ENCODE peak calls at places on chromosomes 13 and 19, in eight cellular contexts. One of them, this sample, is unnamed.

GRCh38 chr19:40768936-40769335 is 6.4 kb upstream of the MIA start:
- DNase-seq in mesendoderm: no peak
- DNase-seq in aorta: no peak
- DNase-seq in cardiac muscle cell: no peak
- DNase-seq in thoracic aorta: no peak
- DNase-seq in left ventricle myocardium inferior: no peak
- DNase-seq in psoas muscle: no peak
- DNase-seq in PC-9: no peak
- DNase-seq in this sample: no peak

GRCh38 chr13:51861728-51862300 is at the start of gene CCDC70:
- DNase-seq in mesendoderm: no peak
- DNase-seq in aorta: no peak
- DNase-seq in psoas muscle: no peak
- DNase-seq in thoracic aorta: no peak
- DNase-seq in left ventricle myocardium inferior: no peak
- DNase-seq in PC-9: no peak
- DNase-seq in cardiac muscle cell: peak; percentile 18
- DNase-seq in this sample: no peak

GRCh38 chr19:6739884-6740588 is 556 bp downstream of the TRIP10 start:
- DNase-seq in aorta: no peak
- DNase-seq in cardiac muscle cell: no peak
- DNase-seq in thoracic aorta: no peak
- DNase-seq in left ventricle myocardium inferior: peak; percentile 57
- DNase-seq in PC-9: no peak
- DNase-seq in psoas muscle: peak; percentile 91
- DNase-seq in mesendoderm: peak; percentile 64
- DNase-seq in this sample: peak; percentile 81

GRCh38 chr19:17766543-17767131 is 15.4 kb downstream of the FCHO1 start:
- DNase-seq in psoas muscle: peak; percentile 84
- DNase-seq in cardiac muscle cell: peak; percentile 92
- DNase-seq in aorta: peak; percentile 93
- DNase-seq in mesendoderm: peak; percentile 91
- DNase-seq in left ventricle myocardium inferior: peak; percentile 76
- DNase-seq in PC-9: peak; percentile 86
- DNase-seq in thoracic aorta: no peak
- DNase-seq in this sample: peak; percentile 81

GRCh38 chr13:67008075-67008668 is 222.0 kb downstream of the PCDH9 start:
- DNase-seq in aorta: no peak
- DNase-seq in cardiac muscle cell: no peak
- DNase-seq in PC-9: no peak
- DNase-seq in thoracic aorta: no peak
- DNase-seq in psoas muscle: no peak
- DNase-seq in mesendoderm: no peak
- DNase-seq in left ventricle myocardium inferior: no peak
- DNase-seq in this sample: no peak

GRCh38 chr13:52955505-52955904 is 73.1 kb upstream of the OLFM4 start:
- DNase-seq in left ventricle myocardium inferior: no peak
- DNase-seq in PC-9: no peak
- DNase-seq in psoas muscle: peak; percentile 64
- DNase-seq in cardiac muscle cell: no peak
- DNase-seq in aorta: no peak
- DNase-seq in mesendoderm: peak; percentile 73
- DNase-seq in thoracic aorta: no peak
- DNase-seq in this sample: no peak

GRCh38 chr19:29625316-29625715 is 19.2 kb downstream of the POP4 start:
- DNase-seq in PC-9: no peak
- DNase-seq in thoracic aorta: no peak
- DNase-seq in cardiac muscle cell: no peak
- DNase-seq in mesendoderm: no peak
- DNase-seq in aorta: no peak
- DNase-seq in psoas muscle: no peak
- DNase-seq in left ventricle myocardium inferior: no peak
- DNase-seq in this sample: peak; percentile 13

GRCh38 chr13:44857061-44857460 is 132.2 kb downstream of the NUFIP1 start:
- DNase-seq in left ventricle myocardium inferior: no peak
- DNase-seq in psoas muscle: no peak
- DNase-seq in thoracic aorta: no peak
- DNase-seq in mesendoderm: no peak
- DNase-seq in aorta: no peak
- DNase-seq in PC-9: no peak
- DNase-seq in cardiac muscle cell: no peak
- DNase-seq in this sample: no peak

GRCh38 chr13:111789011-111789410 is 277.9 kb upstream of the SOX1 start:
- DNase-seq in cardiac muscle cell: no peak
- DNase-seq in mesendoderm: no peak
- DNase-seq in aorta: peak; percentile 62
- DNase-seq in thoracic aorta: no peak
- DNase-seq in left ventricle myocardium inferior: no peak
- DNase-seq in psoas muscle: no peak
- DNase-seq in PC-9: no peak
- DNase-seq in this sample: peak; percentile 9

GRCh38 chr13:75180805-75181455 is 301.0 kb downstream of the TBC1D4 start:
- DNase-seq in psoas muscle: no peak
- DNase-seq in thoracic aorta: no peak
- DNase-seq in mesendoderm: no peak
- DNase-seq in left ventricle myocardium inferior: no peak
- DNase-seq in cardiac muscle cell: peak; percentile 25
- DNase-seq in PC-9: no peak
- DNase-seq in aorta: no peak
- DNase-seq in this sample: no peak

GRCh38 chr19:2561221-2561620 is 85.3 kb downstream of the GADD45B start:
- DNase-seq in PC-9: no peak
- DNase-seq in cardiac muscle cell: no peak
- DNase-seq in left ventricle myocardium inferior: peak; percentile 2
- DNase-seq in thoracic aorta: no peak
- DNase-seq in mesendoderm: no peak
- DNase-seq in psoas muscle: no peak
- DNase-seq in aorta: peak; percentile 45
- DNase-seq in this sample: peak; percentile 47

GRCh38 chr19:3171894-3172679 is 6.5 kb upstream of the S1PR4 start:
- DNase-seq in PC-9: no peak
- DNase-seq in thoracic aorta: no peak
- DNase-seq in aorta: peak; percentile 68
- DNase-seq in cardiac muscle cell: no peak
- DNase-seq in left ventricle myocardium inferior: no peak
- DNase-seq in mesendoderm: no peak
- DNase-seq in psoas muscle: no peak
- DNase-seq in this sample: no peak

GRCh38 chr13:99173606-99174005 is 27.0 kb upstream of the UBAC2 start:
- DNase-seq in thoracic aorta: no peak
- DNase-seq in mesendoderm: no peak
- DNase-seq in psoas muscle: no peak
- DNase-seq in left ventricle myocardium inferior: no peak
- DNase-seq in PC-9: no peak
- DNase-seq in aorta: no peak
- DNase-seq in cardiac muscle cell: no peak
- DNase-seq in this sample: no peak

GRCh38 chr19:33496016-33496415 is 25.6 kb downstream of the PEPD start:
- DNase-seq in cardiac muscle cell: peak; percentile 32
- DNase-seq in psoas muscle: no peak
- DNase-seq in PC-9: no peak
- DNase-seq in thoracic aorta: no peak
- DNase-seq in mesendoderm: no peak
- DNase-seq in aorta: peak; percentile 43
- DNase-seq in left ventricle myocardium inferior: no peak
- DNase-seq in this sample: no peak

GRCh38 chr13:60402022-60402421 is 5.0 kb downstream of the TDRD3 start:
- DNase-seq in psoas muscle: no peak
- DNase-seq in thoracic aorta: no peak
- DNase-seq in PC-9: peak; percentile 58
- DNase-seq in cardiac muscle cell: no peak
- DNase-seq in aorta: no peak
- DNase-seq in left ventricle myocardium inferior: no peak
- DNase-seq in mesendoderm: peak; percentile 21
- DNase-seq in this sample: no peak

GRCh38 chr19:38216785-38217746 is 7.0 kb downstream of the DPF1 start:
- DNase-seq in PC-9: no peak
- DNase-seq in mesendoderm: no peak
- DNase-seq in left ventricle myocardium inferior: no peak
- DNase-seq in psoas muscle: no peak
- DNase-seq in cardiac muscle cell: no peak
- DNase-seq in aorta: no peak
- DNase-seq in thoracic aorta: no peak
- DNase-seq in this sample: no peak

GRCh38 chr19:15323496-15324235 is 8.7 kb downstream of the BRD4 start:
- DNase-seq in aorta: peak; percentile 79
- DNase-seq in cardiac muscle cell: peak; percentile 74
- DNase-seq in left ventricle myocardium inferior: peak; percentile 64
- DNase-seq in PC-9: peak; percentile 76
- DNase-seq in thoracic aorta: no peak
- DNase-seq in mesendoderm: peak; percentile 44
- DNase-seq in psoas muscle: peak; percentile 76
- DNase-seq in this sample: peak; percentile 80

GRCh38 chr19:15320118-15320517 is 12.2 kb downstream of the BRD4 start:
- DNase-seq in aorta: no peak
- DNase-seq in mesendoderm: no peak
- DNase-seq in left ventricle myocardium inferior: no peak
- DNase-seq in cardiac muscle cell: no peak
- DNase-seq in thoracic aorta: no peak
- DNase-seq in PC-9: no peak
- DNase-seq in psoas muscle: no peak
- DNase-seq in this sample: no peak

GRCh38 chr19:15321739-15322138 is 10.6 kb downstream of the BRD4 start:
- DNase-seq in left ventricle myocardium inferior: no peak
- DNase-seq in aorta: no peak
- DNase-seq in mesendoderm: no peak
- DNase-seq in cardiac muscle cell: no peak
- DNase-seq in PC-9: no peak
- DNase-seq in psoas muscle: no peak
- DNase-seq in thoracic aorta: no peak
- DNase-seq in this sample: no peak

GRCh38 chr19:15328312-15328711 is 4.0 kb downstream of the BRD4 start:
- DNase-seq in aorta: no peak
- DNase-seq in mesendoderm: no peak
- DNase-seq in left ventricle myocardium inferior: no peak
- DNase-seq in psoas muscle: no peak
- DNase-seq in PC-9: no peak
- DNase-seq in cardiac muscle cell: no peak
- DNase-seq in thoracic aorta: no peak
- DNase-seq in this sample: no peak

DNA sequence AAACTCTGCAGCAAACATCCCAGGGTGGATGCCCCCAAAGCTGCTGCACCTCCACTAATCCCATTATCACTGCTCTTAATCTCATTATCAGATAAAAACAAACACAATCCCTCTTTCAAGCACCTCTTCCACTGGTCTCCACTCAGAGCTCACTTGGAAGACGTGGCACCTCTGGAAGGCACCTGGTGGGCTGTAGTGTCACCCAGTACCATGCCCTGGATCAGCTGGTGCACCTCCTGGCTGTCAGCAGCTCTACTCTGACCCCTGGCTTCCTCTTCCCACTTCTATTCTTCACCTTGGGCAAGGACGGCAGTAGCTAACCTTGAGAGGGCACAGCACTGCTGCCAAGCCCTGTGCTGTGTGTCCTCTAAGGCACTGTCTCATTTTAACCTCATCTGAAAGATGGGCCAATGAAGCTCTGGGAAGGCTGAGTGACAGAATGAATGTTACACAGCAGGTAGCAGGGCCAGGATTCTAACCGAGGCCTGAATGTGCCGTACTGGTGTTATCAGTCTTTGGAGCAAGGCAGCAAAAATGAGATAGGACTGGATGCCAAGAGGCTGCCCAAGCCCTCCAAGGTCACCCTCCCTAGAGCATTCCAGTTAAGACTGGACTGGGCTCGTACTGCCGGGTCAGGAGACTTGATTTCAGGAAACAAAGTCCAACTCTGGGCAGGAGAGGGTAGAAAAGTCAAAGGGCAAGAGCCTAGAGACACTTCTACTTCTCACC is 7.4 kb downstream of the BRD4 start:
- DNase-seq in PC-9: no peak
- DNase-seq in mesendoderm: peak; percentile 78
- DNase-seq in psoas muscle: no peak
- DNase-seq in cardiac muscle cell: no peak
- DNase-seq in left ventricle myocardium inferior: no peak
- DNase-seq in aorta: peak; percentile 30
- DNase-seq in thoracic aorta: no peak
- DNase-seq in this sample: peak; percentile 33
- H3K27ac ChIP-seq in PC-9: peak overlapping the region; percentile 2
- H3K27ac ChIP-seq in mesendoderm: no peak overlapping the region
- H3K27ac ChIP-seq in psoas muscle: peak overlapping the region; percentile 48
- H3K27ac ChIP-seq in cardiac muscle cell: peak overlapping the region; percentile 74
- H3K27ac ChIP-seq in left ventricle myocardium inferior: peak overlapping the region; percentile 76
- H3K27ac ChIP-seq in aorta: peak overlapping the region; percentile 61
- H3K27ac ChIP-seq in thoracic aorta: peak overlapping the region; percentile 73
- H3K27ac ChIP-seq in this sample: peak overlapping the region; percentile 18

GRCh38 chr19:870314-870713 is 10.8 kb downstream of the CFD start:
- DNase-seq in left ventricle myocardium inferior: no peak
- DNase-seq in mesendoderm: no peak
- DNase-seq in PC-9: no peak
- DNase-seq in thoracic aorta: no peak
- DNase-seq in cardiac muscle cell: no peak
- DNase-seq in aorta: no peak
- DNase-seq in psoas muscle: no peak
- DNase-seq in this sample: no peak
- H3K4me1 ChIP-seq in left ventricle myocardium inferior: peaks cover 41% of the 10 kb centered on the region
- H3K4me1 ChIP-seq in mesendoderm: no peaks in the 10 kb centered on the region
- H3K4me1 ChIP-seq in PC-9: peaks cover 29% of the 10 kb centered on the region
- H3K4me1 ChIP-seq in thoracic aorta: peaks cover 7% of the 10 kb centered on the region
- H3K4me1 ChIP-seq in cardiac muscle cell: no peaks in the 10 kb centered on the region
- H3K4me1 ChIP-seq in aorta: no peaks in the 10 kb centered on the region
- H3K4me1 ChIP-seq in psoas muscle: no peaks in the 10 kb centered on the region
- H3K4me1 ChIP-seq in this sample: no peaks in the 10 kb centered on the region

DNA sequence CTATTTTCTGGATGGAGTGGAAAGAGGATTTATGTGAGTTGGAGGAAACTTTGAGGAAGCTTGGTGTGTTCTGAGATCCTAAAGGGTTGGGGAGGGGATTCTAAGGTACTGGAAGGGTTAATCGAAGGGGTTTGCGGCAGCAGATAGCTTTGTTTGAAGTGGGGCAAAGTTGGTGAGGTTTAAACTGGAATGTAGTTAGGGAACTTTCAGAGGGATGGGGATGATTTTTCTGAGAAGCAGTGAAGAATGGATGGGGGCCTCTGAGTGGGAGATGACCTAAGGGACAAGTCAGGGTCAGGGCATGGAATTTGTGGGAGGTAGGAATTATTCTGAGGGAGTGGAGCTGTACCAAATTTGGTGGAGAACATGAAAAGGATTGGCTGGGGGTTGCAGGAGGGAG is 3.9 kb downstream of the SAE1 start:
- DNase-seq in aorta: no peak
- DNase-seq in left ventricle myocardium inferior: no peak
- DNase-seq in psoas muscle: no peak
- DNase-seq in mesendoderm: no peak
- DNase-seq in thoracic aorta: no peak
- DNase-seq in PC-9: no peak
- DNase-seq in cardiac muscle cell: no peak
- DNase-seq in this sample: no peak
- H3K27ac ChIP-seq in aorta: no peak overlapping the region
- H3K27ac ChIP-seq in left ventricle myocardium inferior: no peak overlapping the region
- H3K27ac ChIP-seq in psoas muscle: no peak overlapping the region
- H3K27ac ChIP-seq in mesendoderm: no peak overlapping the region
- H3K27ac ChIP-seq in thoracic aorta: no peak overlapping the region
- H3K27ac ChIP-seq in PC-9: peak overlapping the region; percentile 31
- H3K27ac ChIP-seq in cardiac muscle cell: peak overlapping the region; percentile 43
- H3K27ac ChIP-seq in this sample: no peak overlapping the region

DNA sequence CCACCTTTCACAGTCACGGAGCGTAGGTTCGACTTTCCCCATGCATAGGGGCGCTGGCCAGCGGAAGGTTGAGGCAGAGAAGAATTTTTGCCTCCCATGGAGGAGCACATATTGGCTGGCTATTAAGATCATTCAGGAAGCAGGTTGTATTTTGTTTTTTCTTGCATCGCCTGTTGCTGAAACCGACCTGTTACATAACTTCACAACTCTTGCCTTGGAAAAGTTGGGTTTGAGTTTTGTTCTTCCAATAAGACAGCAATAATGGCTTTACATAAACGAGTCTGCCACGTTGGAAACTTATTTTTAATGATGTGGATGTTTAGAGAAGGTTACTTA is 1.4 kb downstream of the UPF1 start:
- DNase-seq in thoracic aorta: no peak
- DNase-seq in aorta: no peak
- DNase-seq in left ventricle myocardium inferior: no peak
- DNase-seq in mesendoderm: no peak
- DNase-seq in psoas muscle: no peak
- DNase-seq in cardiac muscle cell: no peak
- DNase-seq in PC-9: no peak
- DNase-seq in this sample: no peak
- H3K4me1 ChIP-seq in thoracic aorta: peaks cover 18% of the 10 kb centered on the region
- H3K4me1 ChIP-seq in aorta: no peaks in the 10 kb centered on the region
- H3K4me1 ChIP-seq in left ventricle myocardium inferior: peaks cover 64% of the 10 kb centered on the region
- H3K4me1 ChIP-seq in mesendoderm: peaks cover 4% of the 10 kb centered on the region
- H3K4me1 ChIP-seq in psoas muscle: peaks cover 33% of the 10 kb centered on the region
- H3K4me1 ChIP-seq in cardiac muscle cell: peaks cover 19% of the 10 kb centered on the region
- H3K4me1 ChIP-seq in PC-9: peaks cover 22% of the 10 kb centered on the region
- H3K4me1 ChIP-seq in this sample: peaks cover 9% of the 10 kb centered on the region